ENCODE peak calls at places on chromosomes 16 and 17, in four cellular contexts. One of them, this sample, is unnamed.

GRCh38 chr16:84766978-84767773 is 52.6 kb upstream of the CRISPLD2 start:
- DNase-seq in cardiac muscle cell: no peak
- DNase-seq in neural progenitor cell: no peak
- DNase-seq in ascending aorta: no peak
- DNase-seq in this sample: peak; percentile 55

GRCh38 chr17:81932333-81932983 is 4.6 kb downstream of the PYCR1 start:
- DNase-seq in neural progenitor cell: no peak
- DNase-seq in ascending aorta: no peak
- DNase-seq in cardiac muscle cell: no peak
- DNase-seq in this sample: no peak

GRCh38 chr16:86145669-86146068 is 246.7 kb downstream of the IRF8 start:
- DNase-seq in neural progenitor cell: no peak
- DNase-seq in ascending aorta: no peak
- DNase-seq in cardiac muscle cell: no peak
- DNase-seq in this sample: no peak

GRCh38 chr16:50683689-50684374 is 2.7 kb upstream of the SNX20 start:
- DNase-seq in neural progenitor cell: no peak
- DNase-seq in cardiac muscle cell: no peak
- DNase-seq in ascending aorta: no peak
- DNase-seq in this sample: peak; percentile 51

GRCh38 chr17:80632046-80632581 is 87.5 kb downstream of the RPTOR start:
- DNase-seq in neural progenitor cell: peak; percentile 17
- DNase-seq in ascending aorta: no peak
- DNase-seq in cardiac muscle cell: no peak
- DNase-seq in this sample: no peak

GRCh38 chr16:83113317-83113716 is 486.5 kb downstream of the CDH13 start:
- DNase-seq in cardiac muscle cell: peak; percentile 51
- DNase-seq in neural progenitor cell: peak; percentile 59
- DNase-seq in ascending aorta: no peak
- DNase-seq in this sample: no peak

GRCh38 chr16:82655315-82655714 is 28.5 kb downstream of the CDH13 start:
- DNase-seq in ascending aorta: no peak
- DNase-seq in cardiac muscle cell: peak; percentile 81
- DNase-seq in neural progenitor cell: no peak
- DNase-seq in this sample: peak; percentile 81

GRCh38 chr16:47258874-47259461 is 115.2 kb upstream of the NETO2 start:
- DNase-seq in ascending aorta: no peak
- DNase-seq in cardiac muscle cell: peak; percentile 42
- DNase-seq in neural progenitor cell: peak; percentile 37
- DNase-seq in this sample: peak; percentile 47

GRCh38 chr17:60390881-60391418 is 983 bp downstream of the USP32 start:
- DNase-seq in neural progenitor cell: peak; percentile 48
- DNase-seq in ascending aorta: peak; percentile 66
- DNase-seq in cardiac muscle cell: peak; percentile 62
- DNase-seq in this sample: peak; percentile 9

GRCh38 chr17:13000561-13000960 is 17.3 kb downstream of the ELAC2 start:
- DNase-seq in cardiac muscle cell: no peak
- DNase-seq in neural progenitor cell: no peak
- DNase-seq in ascending aorta: no peak
- DNase-seq in this sample: no peak

GRCh38 chr16:16120382-16121184 is 102.7 kb downstream of the ABCC6 start:
- DNase-seq in neural progenitor cell: no peak
- DNase-seq in ascending aorta: no peak
- DNase-seq in cardiac muscle cell: peak; percentile 47
- DNase-seq in this sample: no peak

GRCh38 chr17:45740553-45741330 is 43.4 kb upstream of the CRHR1 start:
- DNase-seq in neural progenitor cell: peak; percentile 93
- DNase-seq in cardiac muscle cell: peak; percentile 18
- DNase-seq in ascending aorta: no peak
- DNase-seq in this sample: peak; percentile 48

GRCh38 chr17:17859909-17860760 is 23.3 kb upstream of the SREBF1 start:
- DNase-seq in ascending aorta: no peak
- DNase-seq in cardiac muscle cell: peak; percentile 66
- DNase-seq in neural progenitor cell: peak; percentile 80
- DNase-seq in this sample: peak; percentile 59

GRCh38 chr16:29876578-29877249 is 13.7 kb upstream of the CDIPT start:
- DNase-seq in ascending aorta: no peak
- DNase-seq in cardiac muscle cell: no peak
- DNase-seq in neural progenitor cell: peak; percentile 56
- DNase-seq in this sample: no peak

GRCh38 chr16:30394603-30395154 is 541 bp upstream of the ZNF48 start:
- DNase-seq in cardiac muscle cell: peak; percentile 64
- DNase-seq in neural progenitor cell: peak; percentile 87
- DNase-seq in ascending aorta: no peak
- DNase-seq in this sample: no peak

DNA sequence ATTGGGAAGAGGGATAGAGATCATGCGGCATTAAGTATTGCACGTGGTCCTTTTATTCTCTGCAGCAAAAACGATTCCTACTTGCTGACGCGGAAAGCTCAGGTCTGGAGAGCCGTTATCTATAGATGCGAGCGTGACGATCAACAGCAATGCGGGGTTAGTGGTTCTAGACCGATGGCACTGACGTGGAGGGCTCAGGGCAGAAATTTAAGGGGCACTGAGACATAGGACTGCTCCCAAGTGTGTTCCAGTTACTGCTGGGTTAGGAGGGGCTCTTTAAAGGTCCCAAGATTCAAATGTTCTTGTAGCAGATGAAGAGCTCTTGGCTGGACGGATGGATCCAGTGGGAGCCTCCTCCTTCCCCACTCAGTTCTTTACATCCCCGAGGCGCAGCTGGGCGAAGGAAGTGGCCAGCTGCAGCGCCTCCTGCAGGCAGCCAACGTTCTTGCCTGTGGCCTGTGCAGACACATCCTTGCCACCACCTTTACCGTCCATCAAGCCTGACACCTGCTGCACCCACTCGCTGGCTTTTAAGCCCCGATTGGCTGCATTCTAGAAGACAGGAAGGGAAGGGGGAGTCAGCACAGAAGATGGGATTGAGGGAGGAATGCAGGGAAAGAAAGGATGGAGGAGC is 732 bp upstream of the EXOSC6 start:
- DNase-seq in neural progenitor cell: peak; percentile 63
- DNase-seq in cardiac muscle cell: peak; percentile 15
- DNase-seq in ascending aorta: no peak
- DNase-seq in this sample: no peak
- H3K4me1 ChIP-seq in neural progenitor cell: peaks cover 6% of the 10 kb centered on the region
- H3K4me1 ChIP-seq in cardiac muscle cell: peaks cover 8% of the 10 kb centered on the region
- H3K4me1 ChIP-seq in ascending aorta: peaks cover 14% of the 10 kb centered on the region
- H3K4me1 ChIP-seq in this sample: peaks cover 16% of the 10 kb centered on the region

DNA sequence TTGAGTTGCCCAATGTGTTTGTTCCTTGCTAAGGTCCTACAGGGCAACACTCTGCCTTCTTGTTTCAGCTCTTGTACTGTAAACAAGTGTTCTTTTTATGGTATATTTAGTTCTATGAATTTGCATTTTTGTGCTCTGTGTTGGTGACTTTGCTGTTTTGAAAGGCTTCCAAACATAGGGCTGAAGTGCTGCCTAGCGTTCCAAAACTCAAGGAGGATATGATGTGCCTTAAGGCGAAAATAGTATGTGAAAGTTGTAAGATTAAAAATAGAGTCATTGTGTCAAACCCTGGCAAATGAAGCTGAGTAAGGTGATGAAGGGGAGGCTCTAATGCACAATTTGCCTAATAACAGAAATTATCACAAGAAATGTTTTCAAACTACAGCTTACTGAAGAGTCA is 372.7 kb upstream of the TOM1L1 start:
- DNase-seq in neural progenitor cell: no peak
- DNase-seq in ascending aorta: no peak
- DNase-seq in cardiac muscle cell: no peak
- DNase-seq in this sample: no peak
- H3K9me3 ChIP-seq in neural progenitor cell: no peaks in the 10 kb centered on the region
- H3K9me3 ChIP-seq in ascending aorta: no peaks in the 10 kb centered on the region
- H3K9me3 ChIP-seq in cardiac muscle cell: no peaks in the 10 kb centered on the region
- H3K9me3 ChIP-seq in this sample: no peaks in the 10 kb centered on the region

DNA sequence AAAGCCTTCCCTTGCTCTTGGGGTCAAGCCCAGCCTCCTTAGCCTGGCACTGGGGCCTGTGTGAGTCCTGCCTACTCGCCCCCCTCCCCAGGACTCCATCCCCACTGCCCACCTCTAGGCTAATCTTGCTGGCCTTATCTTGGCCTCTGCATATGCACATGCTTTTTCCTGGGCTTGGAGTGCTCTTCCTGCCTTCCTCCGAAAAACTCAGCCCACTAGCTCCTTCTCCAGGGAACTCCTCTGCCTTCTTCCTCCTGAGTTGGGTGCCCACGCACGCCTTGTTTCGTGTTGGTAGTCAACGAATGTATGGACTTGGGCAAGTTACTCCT is 16.5 kb downstream of the TBX2 start:
- DNase-seq in ascending aorta: no peak
- DNase-seq in cardiac muscle cell: no peak
- DNase-seq in neural progenitor cell: no peak
- DNase-seq in this sample: no peak
- H3K27ac ChIP-seq in ascending aorta: peak overlapping the region; percentile 82
- H3K27ac ChIP-seq in cardiac muscle cell: no peak overlapping the region
- H3K27ac ChIP-seq in neural progenitor cell: no peak overlapping the region
- H3K27ac ChIP-seq in this sample: no peak overlapping the region

GRCh38 chr17:48614904-48615211 is 234 bp downstream of the HOXB8 start:
- DNase-seq in ascending aorta: no peak
- DNase-seq in cardiac muscle cell: no peak
- DNase-seq in neural progenitor cell: no peak
- DNase-seq in this sample: no peak
- H3K4me1 ChIP-seq in ascending aorta: peaks cover 22% of the 10 kb centered on the region
- H3K4me1 ChIP-seq in cardiac muscle cell: peaks cover 12% of the 10 kb centered on the region
- H3K4me1 ChIP-seq in neural progenitor cell: no peaks in the 10 kb centered on the region
- H3K4me1 ChIP-seq in this sample: peaks cover 71% of the 10 kb centered on the region

GRCh38 chr16:74807052-74807646 is 32.5 kb upstream of the FA2H start:
- DNase-seq in ascending aorta: no peak
- DNase-seq in cardiac muscle cell: no peak
- DNase-seq in neural progenitor cell: no peak
- DNase-seq in this sample: no peak
- H3K9me3 ChIP-seq in ascending aorta: no peaks in the 10 kb centered on the region
- H3K9me3 ChIP-seq in cardiac muscle cell: peaks cover 3% of the 10 kb centered on the region
- H3K9me3 ChIP-seq in neural progenitor cell: peaks cover 13% of the 10 kb centered on the region
- H3K9me3 ChIP-seq in this sample: no peaks in the 10 kb centered on the region

GRCh38 chr16:1687427-1688316 is 9.6 kb downstream of the JPT2 start:
- DNase-seq in cardiac muscle cell: no peak
- DNase-seq in ascending aorta: no peak
- DNase-seq in neural progenitor cell: no peak
- DNase-seq in this sample: no peak
- H3K27ac ChIP-seq in cardiac muscle cell: no peak overlapping the region
- H3K27ac ChIP-seq in ascending aorta: peak overlapping the region; percentile 75
- H3K27ac ChIP-seq in neural progenitor cell: no peak overlapping the region
- H3K27ac ChIP-seq in this sample: no peak overlapping the region

GRCh38 chr16:87186876-87187533 is 130.2 kb downstream of the C16orf95 start:
- DNase-seq in ascending aorta: no peak
- DNase-seq in cardiac muscle cell: no peak
- DNase-seq in neural progenitor cell: no peak
- DNase-seq in this sample: no peak

GRCh38 chr16:87183647-87184046 is 133.5 kb downstream of the C16orf95 start:
- DNase-seq in cardiac muscle cell: no peak
- DNase-seq in ascending aorta: no peak
- DNase-seq in neural progenitor cell: no peak
- DNase-seq in this sample: no peak

GRCh38 chr16:87185983-87186382 is 131.2 kb downstream of the C16orf95 start:
- DNase-seq in ascending aorta: no peak
- DNase-seq in neural progenitor cell: no peak
- DNase-seq in cardiac muscle cell: no peak
- DNase-seq in this sample: no peak

GRCh38 chr16:87186440-87186839 is 130.8 kb downstream of the C16orf95 start:
- DNase-seq in ascending aorta: no peak
- DNase-seq in cardiac muscle cell: no peak
- DNase-seq in neural progenitor cell: peak; percentile 56
- DNase-seq in this sample: no peak

GRCh38 chr16:87185313-87185712 is 131.9 kb downstream of the C16orf95 start:
- DNase-seq in ascending aorta: no peak
- DNase-seq in cardiac muscle cell: no peak
- DNase-seq in neural progenitor cell: peak; percentile 37
- DNase-seq in this sample: no peak
- H3K4me1 ChIP-seq in ascending aorta: no peaks in the 10 kb centered on the region
- H3K4me1 ChIP-seq in cardiac muscle cell: no peaks in the 10 kb centered on the region
- H3K4me1 ChIP-seq in neural progenitor cell: peaks cover 16% of the 10 kb centered on the region
- H3K4me1 ChIP-seq in this sample: no peaks in the 10 kb centered on the region

GRCh38 chr16:35733278-35733965 is 2274.0 kb downstream of the TP53TG3F start:
- DNase-seq in ascending aorta: peak; percentile 41
- DNase-seq in neural progenitor cell: no peak
- DNase-seq in cardiac muscle cell: no peak
- DNase-seq in this sample: no peak
- H3K9me3 ChIP-seq in ascending aorta: no peaks in the 10 kb centered on the region
- H3K9me3 ChIP-seq in neural progenitor cell: peaks cover 6% of the 10 kb centered on the region
- H3K9me3 ChIP-seq in cardiac muscle cell: no peaks in the 10 kb centered on the region
- H3K9me3 ChIP-seq in this sample: peaks cover 6% of the 10 kb centered on the region